ENCODE peak calls at places on chromosome 16, in seven cellular contexts. One of them, this sample, is unnamed.

GRCh38 chr16:4733747-4734062 is 366 bp downstream of the ANKS3 start:
- DNase-seq in progenitor cell of endocrine pancreas: no peak
- DNase-seq in SW480: no peak
- DNase-seq in H9: no peak
- DNase-seq in NT2/D1: no peak
- DNase-seq in cardiac fibroblast: no peak
- DNase-seq in EL: no peak
- DNase-seq in this sample: no peak

GRCh38 chr16:70511833-70512232 is 11.5 kb downstream of the COG4 start:
- DNase-seq in H9: no peak
- DNase-seq in EL: no peak
- DNase-seq in SW480: no peak
- DNase-seq in NT2/D1: no peak
- DNase-seq in progenitor cell of endocrine pancreas: no peak
- DNase-seq in cardiac fibroblast: no peak
- DNase-seq in this sample: no peak

GRCh38 chr16:79392081-79392480 is 208.5 kb downstream of the MAF start:
- DNase-seq in cardiac fibroblast: no peak
- DNase-seq in NT2/D1: no peak
- DNase-seq in progenitor cell of endocrine pancreas: no peak
- DNase-seq in H9: no peak
- DNase-seq in SW480: no peak
- DNase-seq in EL: no peak
- DNase-seq in this sample: no peak

GRCh38 chr16:84013787-84014569 is 28.6 kb downstream of the SLC38A8 start:
- DNase-seq in cardiac fibroblast: peak; percentile 37
- DNase-seq in progenitor cell of endocrine pancreas: peak; percentile 48
- DNase-seq in NT2/D1: peak; percentile 99
- DNase-seq in H9: peak; percentile 99
- DNase-seq in SW480: peak; percentile 98
- DNase-seq in EL: peak; percentile 73
- DNase-seq in this sample: peak; percentile 100

GRCh38 chr16:10944249-10945064 is at the start of gene CLEC16A:
- DNase-seq in cardiac fibroblast: peak; percentile 98
- DNase-seq in EL: peak; percentile 96
- DNase-seq in H9: peak; percentile 97
- DNase-seq in SW480: peak; percentile 90
- DNase-seq in NT2/D1: peak; percentile 92
- DNase-seq in progenitor cell of endocrine pancreas: peak; percentile 92
- DNase-seq in this sample: peak; percentile 99

GRCh38 chr16:9047689-9048301 is 43.6 kb upstream of the HAPSTR1 start:
- DNase-seq in H9: peak; percentile 83
- DNase-seq in NT2/D1: peak; percentile 87
- DNase-seq in progenitor cell of endocrine pancreas: no peak
- DNase-seq in cardiac fibroblast: peak; percentile 100
- DNase-seq in EL: peak; percentile 99
- DNase-seq in SW480: peak; percentile 98
- DNase-seq in this sample: peak; percentile 86

GRCh38 chr16:71249399-71249798 is 18.9 kb upstream of the HYDIN start:
- DNase-seq in cardiac fibroblast: no peak
- DNase-seq in SW480: no peak
- DNase-seq in EL: no peak
- DNase-seq in progenitor cell of endocrine pancreas: no peak
- DNase-seq in NT2/D1: no peak
- DNase-seq in H9: peak; percentile 57
- DNase-seq in this sample: peak; percentile 70

GRCh38 chr16:71421911-71422310 is 19.9 kb downstream of the TLE7 start:
- DNase-seq in NT2/D1: no peak
- DNase-seq in SW480: peak; percentile 23
- DNase-seq in progenitor cell of endocrine pancreas: no peak
- DNase-seq in EL: peak; percentile 18
- DNase-seq in H9: peak; percentile 71
- DNase-seq in cardiac fibroblast: no peak
- DNase-seq in this sample: peak; percentile 89

GRCh38 chr16:19991614-19992013 is 82.1 kb downstream of the GPR139 start:
- DNase-seq in NT2/D1: no peak
- DNase-seq in H9: peak; percentile 43
- DNase-seq in progenitor cell of endocrine pancreas: no peak
- DNase-seq in SW480: peak; percentile 28
- DNase-seq in cardiac fibroblast: no peak
- DNase-seq in EL: no peak
- DNase-seq in this sample: peak; percentile 67

GRCh38 chr16:8963010-8963824 is 489 bp downstream of the USP7 start:
- DNase-seq in SW480: no peak
- DNase-seq in H9: no peak
- DNase-seq in NT2/D1: no peak
- DNase-seq in cardiac fibroblast: no peak
- DNase-seq in progenitor cell of endocrine pancreas: no peak
- DNase-seq in EL: no peak
- DNase-seq in this sample: peak; percentile 50

GRCh38 chr16:72990003-72990521 is 57.9 kb downstream of the ZFHX3 start:
- DNase-seq in progenitor cell of endocrine pancreas: no peak
- DNase-seq in SW480: peak; percentile 65
- DNase-seq in H9: no peak
- DNase-seq in cardiac fibroblast: peak; percentile 72
- DNase-seq in NT2/D1: no peak
- DNase-seq in EL: peak; percentile 92
- DNase-seq in this sample: peak; percentile 68

GRCh38 chr16:2782583-2783351 is 4.6 kb downstream of the PRSS33 start:
- DNase-seq in progenitor cell of endocrine pancreas: no peak
- DNase-seq in SW480: no peak
- DNase-seq in EL: no peak
- DNase-seq in H9: peak; percentile 41
- DNase-seq in NT2/D1: no peak
- DNase-seq in cardiac fibroblast: no peak
- DNase-seq in this sample: peak; percentile 66

GRCh38 chr16:50259334-50260205 is 6.8 kb upstream of the ADCY7 start:
- DNase-seq in H9: no peak
- DNase-seq in NT2/D1: no peak
- DNase-seq in EL: no peak
- DNase-seq in SW480: peak; percentile 50
- DNase-seq in cardiac fibroblast: peak; percentile 59
- DNase-seq in progenitor cell of endocrine pancreas: no peak
- DNase-seq in this sample: peak; percentile 63